ENCODE peak calls at places on chromosomes 13 and 19, in five cellular contexts. E is breast epithelium, C is prostate gland, J is heart right ventricle, K is K562. I is an unnamed sample.
A peak's percentile ranks its signal among the peaks of the same experiment; 100 is the strongest.

GRCh38 chr13:28754698-28755545 is 36.2 kb upstream of the SLC46A3 start:
- DNase-seq in E (no peak), C (no peak), J (peak; percentile 71), K (peak; percentile 28), I (no peak)

GRCh38 chr13:95256086-95256485 is 45.2 kb downstream of the ABCC4 start:
- DNase-seq in K (no peak), C (no peak), J (no peak), E (no peak), I (no peak)

GRCh38 chr19:1690570-1691307 is 38.3 kb upstream of the TCF3 start:
- DNase-seq in C (no peak), J (no peak), K (peak; percentile 94), E (no peak), I (peak; percentile 91)

GRCh38 chr13:19685034-19685433 is 51.6 kb downstream of the MPHOSPH8 start:
- DNase-seq in C (no peak), K (no peak), E (no peak), J (no peak), I (no peak)

GRCh38 chr19:14434543-14435319 is 1.6 kb downstream of the PKN1 start:
- DNase-seq in J (peak; percentile 78), E (no peak), K (peak; percentile 68), C (no peak), I (no peak)

GRCh38 chr13:96379967-96380366 is 290.1 kb downstream of the HS6ST3 start:
- DNase-seq in K (no peak), C (no peak), E (no peak), J (no peak), I (no peak)

GRCh38 chr13:33341861-33342452 is 56.4 kb upstream of the STARD13 start:
- DNase-seq in K (no peak), J (no peak), C (no peak), E (no peak), I (no peak)

GRCh38 chr19:14556662-14557188 is 15.1 kb downstream of the NDUFB7 start:
- DNase-seq in J (peak; percentile 73), E (peak; percentile 79), C (peak; percentile 58), K (peak; percentile 81), I (peak; percentile 92)

GRCh38 chr13:43838909-43839308 is 40.6 kb downstream of the CCDC122 start:
- DNase-seq in E (no peak), K (no peak), C (no peak), J (no peak), I (no peak)

GRCh38 chr13:87124785-87125074 is 546.4 kb upstream of the SLITRK5 start:
- DNase-seq in K (no peak), J (no peak), E (no peak), C (no peak), I (no peak)

DNA sequence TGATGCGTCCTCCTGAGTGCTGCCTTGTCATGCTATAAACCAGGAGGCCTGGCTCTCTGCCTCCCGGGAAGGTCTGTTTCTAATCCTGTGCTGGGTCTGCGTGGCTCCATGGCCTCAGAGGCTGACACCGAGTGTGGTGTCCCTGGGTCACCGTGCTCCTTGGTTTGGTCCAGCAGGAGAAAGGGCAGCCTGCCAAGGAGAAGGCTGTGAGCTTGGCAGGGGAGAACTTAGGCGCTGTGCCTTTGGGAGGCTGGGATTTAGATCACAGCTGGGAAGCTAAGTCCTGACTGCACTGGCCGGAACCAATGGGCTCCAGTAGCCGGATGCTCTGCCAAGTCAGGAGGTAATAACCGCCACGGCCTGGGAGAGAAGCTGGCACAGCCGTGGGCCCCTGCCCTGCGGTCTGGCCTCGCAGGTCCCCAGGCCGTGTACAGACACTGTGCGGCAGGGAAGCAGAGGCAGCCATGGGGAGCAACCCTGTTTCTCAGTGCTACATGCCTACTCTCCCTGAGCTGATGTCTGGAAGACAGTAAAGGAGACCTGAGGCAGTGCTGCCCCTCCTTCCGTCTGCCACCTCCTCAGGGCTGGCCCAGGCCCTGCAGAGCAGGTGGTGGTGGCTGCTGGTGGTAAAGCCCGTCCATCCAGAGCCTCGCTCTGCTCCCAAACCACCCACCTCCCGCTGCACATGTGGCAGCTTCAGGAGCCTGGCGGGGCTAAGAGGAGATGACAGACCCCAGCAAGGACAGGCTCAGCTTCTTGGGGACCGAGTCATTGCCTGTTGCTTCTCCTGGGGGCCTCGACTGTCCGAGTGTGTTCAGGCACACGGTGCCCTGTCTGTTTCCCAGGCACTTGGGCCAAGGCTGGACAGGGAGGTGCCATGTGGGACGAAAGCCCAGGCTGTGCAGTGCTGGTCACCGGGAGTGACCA is 44.9 kb downstream of the C13orf46 start:
- DNase-seq in J (peak; percentile 89), E (peak; percentile 79), C (peak; percentile 32), K (no peak), I (no peak)
- H3K27ac ChIP-seq in J (peak overlapping the region; percentile 53), E (peak overlapping the region; percentile 90), C (no peak overlapping the region), K (no peak overlapping the region), I (no peak overlapping the region)

DNA sequence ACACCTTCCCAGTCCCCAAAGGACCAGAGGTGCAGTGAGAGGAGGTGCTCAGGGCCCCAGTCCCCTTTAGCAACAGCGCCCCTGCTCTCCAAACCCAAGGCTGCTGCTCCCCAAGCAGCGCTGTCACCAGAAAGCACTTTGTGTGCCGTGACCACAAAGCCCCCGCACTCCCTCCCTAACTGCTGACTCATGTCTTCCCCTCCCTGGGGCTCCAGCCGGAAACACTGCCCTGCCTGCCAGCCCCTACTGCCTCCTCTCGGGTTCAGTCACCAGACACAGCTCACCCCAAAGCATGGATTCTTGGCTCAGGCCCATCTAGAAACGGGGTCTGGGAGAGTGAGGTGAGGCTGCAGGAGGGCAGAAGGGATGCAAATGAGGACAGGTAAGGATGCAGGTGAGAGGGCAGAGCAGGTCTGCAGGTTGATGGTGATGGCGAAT is 4.9 kb upstream of the TNFSF14 start:
- DNase-seq in E (no peak), C (no peak), J (peak; percentile 23), K (peak; percentile 88), I (peak; percentile 78)
- H3K27ac ChIP-seq in E (no peak overlapping the region), C (no peak overlapping the region), J (no peak overlapping the region), K (peak overlapping the region; percentile 40), I (no peak overlapping the region)

GRCh38 chr19:11239377-11240000 is at the start of gene ANGPTL8:
- DNase-seq in C (no peak), K (no peak), J (no peak), E (no peak), I (no peak)

GRCh38 chr19:11237321-11237720 is 2.1 kb upstream of the ANGPTL8 start:
- DNase-seq in C (no peak), E (no peak), K (no peak), J (no peak), I (no peak)

GRCh38 chr19:11236324-11237301 is 2.8 kb upstream of the ANGPTL8 start:
- DNase-seq in E (no peak), K (no peak), C (no peak), J (no peak), I (no peak)

GRCh38 chr19:11238781-11239376 is 540 bp upstream of the ANGPTL8 start:
- DNase-seq in C (no peak), J (no peak), K (no peak), E (no peak), I (no peak)

GRCh38 chr19:11238041-11238440 is 1.4 kb upstream of the ANGPTL8 start:
- DNase-seq in C (no peak), E (no peak), J (no peak), K (no peak), I (no peak)
- H3K27ac ChIP-seq in C (no peak overlapping the region), E (no peak overlapping the region), J (no peak overlapping the region), K (no peak overlapping the region), I (no peak overlapping the region)

GRCh38 chr19:12884926-12885748 is 1.9 kb downstream of the KLF1 start:
- DNase-seq in C (peak; percentile 84), J (peak; percentile 47), K (peak; percentile 92), E (peak; percentile 87), I (peak; percentile 95)
- H3K27ac ChIP-seq in C (peak overlapping the region; percentile 57), J (no peak overlapping the region), K (peak overlapping the region; percentile 96), E (peak overlapping the region; percentile 20), I (no peak overlapping the region)

DNA sequence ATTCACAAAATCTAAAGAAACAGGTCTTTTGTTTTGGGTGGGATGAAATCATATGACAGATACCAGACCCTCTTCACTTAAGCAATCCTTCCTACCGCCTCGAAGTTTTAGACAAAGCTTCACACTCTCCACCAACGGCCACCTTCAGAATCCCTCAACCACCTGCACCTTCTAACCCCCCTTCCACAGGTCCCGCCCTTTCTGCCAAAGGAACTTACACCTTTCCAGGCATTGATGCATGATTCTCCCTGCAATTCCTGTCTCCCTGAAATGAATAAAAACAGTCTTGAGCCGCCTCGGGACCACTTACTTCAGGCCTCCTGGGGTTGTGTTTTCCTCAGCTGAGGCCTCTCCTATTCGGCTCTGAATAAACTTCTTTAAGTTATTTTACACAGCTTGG is 869 bp downstream of the ZNF433 start:
- DNase-seq in E (no peak), C (no peak), K (no peak), J (no peak), I (no peak)
- H3K27ac ChIP-seq in E (peak overlapping the region; percentile 97), C (peak overlapping the region; percentile 93), K (no peak overlapping the region), J (no peak overlapping the region), I (no peak overlapping the region)

DNA sequence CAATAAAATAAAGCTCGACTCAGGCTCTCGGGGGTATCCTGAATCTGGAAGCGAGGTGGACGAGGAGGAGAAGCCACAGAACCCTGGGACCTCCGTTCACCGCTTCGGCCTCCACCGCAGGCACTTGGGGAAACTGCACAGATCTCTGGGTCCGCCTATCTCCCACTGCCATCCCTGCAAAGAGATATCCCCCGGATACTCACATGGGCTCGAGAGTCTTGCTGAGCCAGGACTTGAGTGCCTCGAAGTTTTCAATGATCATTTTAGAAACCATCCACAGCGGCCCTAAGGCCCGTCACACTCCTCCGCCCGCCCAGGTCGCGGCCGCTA is 589 bp downstream of the RBM26 start:
- DNase-seq in E (no peak), J (no peak), K (no peak), C (no peak), I (no peak)
- H3K27ac ChIP-seq in E (peak overlapping the region; percentile 96), J (peak overlapping the region; percentile 91), K (peak overlapping the region; percentile 99), C (peak overlapping the region; percentile 96), I (peak overlapping the region; percentile 86)

I was measured in Karpas-422.